ENCODE peak calls at places on chromosomes 13 and 19, in eight cellular contexts. P is kidney epithelial cell, D is Calu3, V is neural crest cell, Q is cardiac fibroblast, R is fibroblast of mammary gland, I is neural progenitor cell, C is A549. Z is an unnamed sample.

GRCh38 chr13:50323440-50324070 is 308.3 kb downstream of the KCNRG start:
- DNase-seq in Q (peak), P (peak), I (no peak), C (no peak), V (no peak), R (peak), D (no peak), Z (peak)

GRCh38 chr19:47419037-47419783 is at the start of gene MEIS3:
- DNase-seq in R (no peak), C (no peak), Q (no peak), P (no peak), V (no peak), I (peak), D (no peak), Z (no peak)

GRCh38 chr19:16535381-16535780 is 6.9 kb downstream of the CHERP start:
- DNase-seq in I (no peak), R (no peak), C (no peak), D (no peak), P (no peak), V (no peak), Q (no peak), Z (no peak)

GRCh38 chr13:95833713-95834112 is 156.8 kb downstream of the DNAJC3 start:
- DNase-seq in C (no peak), P (no peak), Q (peak), V (no peak), D (no peak), I (no peak), R (peak), Z (no peak)

GRCh38 chr19:55247621-55248099 is 11.2 kb downstream of the PPP6R1 start:
- DNase-seq in P (peak), D (peak), V (no peak), Q (peak), C (peak), R (peak), I (no peak), Z (peak)

GRCh38 chr19:14434157-14434501 is 1.0 kb downstream of the PKN1 start:
- DNase-seq in I (no peak), R (no peak), D (peak), C (no peak), P (no peak), Q (no peak), V (no peak), Z (no peak)

GRCh38 chr19:36059180-36059910 is 4.6 kb downstream of the WDR62 start:
- DNase-seq in D (no peak), C (no peak), I (no peak), V (no peak), P (no peak), R (no peak), Q (no peak), Z (no peak)

GRCh38 chr19:48489608-48490216 is 20.5 kb downstream of the CYTH2 start:
- DNase-seq in I (peak), V (peak), R (peak), Q (peak), C (peak), D (peak), P (no peak), Z (no peak)

GRCh38 chr19:35013820-35014754 is 14.0 kb downstream of the GRAMD1A start:
- DNase-seq in V (no peak), I (no peak), C (no peak), P (no peak), R (no peak), D (no peak), Q (no peak), Z (no peak)

GRCh38 chr19:42303101-42303464 is 659 bp upstream of the PAFAH1B3 start:
- DNase-seq in R (no peak), C (no peak), I (no peak), D (no peak), V (no peak), Q (no peak), P (no peak), Z (no peak)

GRCh38 chr19:13764821-13765394 is 586 bp downstream of the MRI1 start:
- DNase-seq in R (no peak), Q (peak), D (no peak), I (peak), C (no peak), P (no peak), V (peak), Z (no peak)

GRCh38 chr19:4130635-4131438 is 6.9 kb upstream of the MAP2K2 start:
- DNase-seq in Q (peak), P (peak), I (no peak), D (peak), C (peak), V (no peak), R (peak), Z (peak)

GRCh38 chr13:72208112-72208645 is 341.2 kb upstream of the DACH1 start:
- DNase-seq in Q (no peak), V (no peak), P (no peak), C (no peak), R (no peak), D (no peak), I (no peak), Z (no peak)

GRCh38 chr19:39085392-39085791 is 1.2 kb downstream of the ACP7 start:
- DNase-seq in I (no peak), P (no peak), R (no peak), V (no peak), D (no peak), C (no peak), Q (no peak), Z (no peak)

GRCh38 chr19:35846038-35846668 is 6.2 kb downstream of the NPHS1 start:
- DNase-seq in D (no peak), R (no peak), V (no peak), C (peak), Q (no peak), P (no peak), I (peak), Z (no peak)

GRCh38 chr19:709965-710714 is 1.4 kb downstream of the PALM start:
- DNase-seq in R (no peak), C (no peak), I (peak), P (no peak), D (no peak), V (no peak), Q (no peak), Z (no peak)

GRCh38 chr19:39299832-39300231 is 3.6 kb downstream of the IFNL1 start:
- DNase-seq in V (no peak), C (no peak), Q (no peak), R (no peak), D (no peak), I (no peak), P (no peak), Z (no peak)

GRCh38 chr13:44296856-44297255 is 76.8 kb upstream of the SERP2 start:
- DNase-seq in Q (no peak), P (no peak), C (no peak), D (no peak), V (no peak), I (no peak), R (no peak), Z (no peak)

GRCh38 chr13:48334534-48335127 is 31.1 kb downstream of the RB1 start:
- DNase-seq in D (no peak), R (peak), V (no peak), C (peak), Q (peak), I (peak), P (no peak), Z (peak)

GRCh38 chr19:13832096-13832495 is 36.9 kb downstream of the ZSWIM4 start:
- DNase-seq in C (no peak), I (no peak), Q (peak), D (no peak), V (no peak), P (no peak), R (no peak), Z (no peak)

GRCh38 chr13:66887088-66887487 is 343.0 kb downstream of the PCDH9 start:
- DNase-seq in V (no peak), Q (peak), P (peak), C (no peak), D (no peak), I (no peak), R (peak), Z (no peak)

GRCh38 chr13:114157869-114158495 is 21.1 kb upstream of the CFAP97D2 start:
- DNase-seq in C (no peak), V (no peak), P (no peak), Q (no peak), I (no peak), D (no peak), R (no peak), Z (no peak)

GRCh38 chr13:53242015-53242414 is 213.4 kb downstream of the OLFM4 start:
- DNase-seq in D (no peak), P (no peak), V (no peak), C (no peak), R (no peak), I (peak), Q (no peak), Z (no peak)

GRCh38 chr19:46489445-46490272 is 6.0 kb downstream of the PNMA8B start:
- DNase-seq in D (no peak), R (peak), Q (peak), C (no peak), P (no peak), I (peak), V (no peak), Z (no peak)

GRCh38 chr19:3670796-3671679 is 29.2 kb downstream of the PIP5K1C start:
- DNase-seq in C (no peak), V (no peak), R (peak), I (no peak), D (no peak), P (no peak), Q (peak), Z (peak)

GRCh38 chr13:41562083-41562482 is 104.7 kb downstream of the RGCC start:
- DNase-seq in Q (peak), R (peak), V (no peak), C (no peak), P (no peak), I (no peak), D (no peak), Z (peak)

GRCh38 chr19:871446-872265 is 12.2 kb downstream of the CFD start:
- DNase-seq in V (no peak), Q (no peak), D (no peak), C (no peak), I (peak), P (no peak), R (no peak), Z (no peak)

GRCh38 chr13:105665284-105665683 is 870.2 kb downstream of the EFNB2 start:
- DNase-seq in R (no peak), Q (peak), P (peak), V (no peak), D (no peak), I (no peak), C (no peak), Z (no peak)

GRCh38 chr19:5113101-5113557 is 144.2 kb downstream of the KDM4B start:
- DNase-seq in R (peak), Q (peak), I (no peak), C (no peak), V (no peak), D (no peak), P (no peak), Z (no peak)

GRCh38 chr13:50593228-50593627 is 250.3 kb downstream of the DLEU7 start:
- DNase-seq in C (no peak), Q (no peak), P (no peak), D (no peak), V (no peak), I (no peak), R (no peak), Z (no peak)

GRCh38 chr13:98586400-98587144 is 9.7 kb upstream of the STK24 start:
- DNase-seq in V (no peak), Q (no peak), C (no peak), R (no peak), P (no peak), I (no peak), D (no peak), Z (no peak)

GRCh38 chr19:12703056-12703455 is 6.6 kb upstream of the FBXW9 start:
- DNase-seq in Q (peak), P (no peak), D (no peak), R (peak), C (no peak), I (peak), V (peak), Z (no peak)

GRCh38 chr19:49590071-49590970 is 661 bp upstream of the PRR12 start:
- DNase-seq in Q (peak), C (peak), R (peak), P (peak), V (peak), D (peak), I (peak), Z (peak)
- TF ChIP-seq CTCF in Q (no peak), C (no peak), R (no peak), P (no peak), V (no peak), D (no peak), I (no peak), Z (no peak)

GRCh38 chr19:2227415-2228156 is 8.5 kb downstream of the PLEKHJ1 start:
- DNase-seq in C (no peak), D (no peak), I (no peak), P (no peak), V (no peak), R (no peak), Q (no peak), Z (no peak)
- TF ChIP-seq CTCF in C (no peak), D (no peak), I (no peak), P (no peak), V (no peak), R (no peak), Q (no peak), Z (no peak)

GRCh38 chr13:109275848-109276247 is 510.5 kb downstream of the IRS2 start:
- DNase-seq in V (no peak), D (peak), P (no peak), Q (no peak), C (no peak), R (peak), I (peak), Z (no peak)
- TF ChIP-seq CTCF in V (peak), D (no peak), P (peak), Q (peak), C (no peak), R (no peak), I (peak), Z (no peak)

DNA sequence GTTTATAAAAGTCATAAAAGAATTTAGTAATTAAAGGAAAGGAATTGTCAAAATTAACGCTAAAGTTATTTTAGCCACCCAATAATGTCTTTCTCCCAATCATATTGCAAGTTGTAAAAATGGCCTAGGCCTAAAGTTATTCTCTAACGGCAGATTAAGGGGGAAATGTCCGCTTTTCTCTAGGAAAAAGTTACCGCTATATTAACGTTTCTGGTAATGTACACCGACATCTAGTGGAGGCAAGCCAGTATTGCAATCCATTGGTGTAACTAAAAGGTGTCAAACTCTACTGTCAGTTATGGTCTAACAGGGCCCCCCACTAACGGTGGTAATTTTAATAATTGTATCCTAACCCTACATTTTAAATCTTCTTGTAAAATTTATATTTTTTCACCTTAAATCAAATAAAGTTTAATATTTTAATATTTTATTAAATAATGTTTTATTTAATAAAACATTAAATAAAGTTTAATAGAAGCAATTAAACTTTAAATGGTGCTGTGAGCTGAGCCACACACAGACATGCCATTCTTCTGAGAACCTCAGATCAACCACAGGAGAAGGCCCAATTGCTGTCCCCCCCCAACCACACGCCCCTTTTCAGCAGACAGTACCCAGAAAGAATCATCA is 35.9 kb upstream of the ZSCAN5A start:
- DNase-seq in C (peak), D (peak), Q (peak), R (peak), V (peak), P (no peak), I (peak), Z (no peak)
- TF ChIP-seq CTCF in C (peak), D (peak), Q (peak), R (peak), V (peak), P (peak), I (peak), Z (peak)

GRCh38 chr13:97125051-97125809 is 96.9 kb upstream of the MBNL2 start:
- DNase-seq in P (peak), I (peak), V (no peak), D (peak), R (peak), C (no peak), Q (peak), Z (peak)
- TF ChIP-seq CTCF in P (no peak), I (peak), V (no peak), D (no peak), R (no peak), C (no peak), Q (no peak), Z (no peak)

GRCh38 chr13:80655778-80656518 is 315.0 kb upstream of the SPRY2 start:
- DNase-seq in R (no peak), P (no peak), D (no peak), Q (no peak), V (no peak), C (no peak), I (no peak), Z (no peak)
- TF ChIP-seq CTCF in R (no peak), P (no peak), D (no peak), Q (no peak), V (no peak), C (no peak), I (no peak), Z (no peak)

Z was measured in AG09319.